ENCODE peak calls at places on chromosomes 16 and 17, in eight cellular contexts. S, O, X, M, C, F, H and R are unnamed samples.

GRCh38 chr16:49332589-49333267 is 40.9 kb upstream of the C16orf78 start:
- DNase-seq in M (no peak), S (no peak), O (no peak), H (no peak), C (no peak), X (no peak), F (no peak), R (no peak)

GRCh38 chr17:31561469-31562412 is 170.3 kb downstream of the RAB11FIP4 start:
- DNase-seq in C (peak; percentile 70), X (no peak), M (no peak), S (no peak), F (no peak), H (no peak), O (peak; percentile 49), R (no peak)

GRCh38 chr16:82917886-82918595 is 291.3 kb downstream of the CDH13 start:
- DNase-seq in O (no peak), C (no peak), X (no peak), M (no peak), F (no peak), H (no peak), S (no peak), R (no peak)

GRCh38 chr16:12456355-12456754 is 347.3 kb downstream of the CPPED1 start:
- DNase-seq in X (no peak), H (no peak), O (no peak), F (no peak), S (no peak), C (no peak), M (no peak), R (no peak)

GRCh38 chr16:56609463-56609921 is 1.1 kb downstream of the MT2A start:
- DNase-seq in H (peak; percentile 83), F (no peak), O (peak; percentile 92), M (peak; percentile 41), S (no peak), C (peak; percentile 86), X (peak; percentile 78), R (peak; percentile 60)

GRCh38 chr17:83098241-83099085 is 19.1 kb downstream of the METRNL start:
- DNase-seq in O (no peak), M (no peak), C (no peak), X (no peak), H (no peak), F (no peak), S (no peak), R (no peak)

GRCh38 chr16:53052519-53053501 is at the start of gene CHD9NB:
- DNase-seq in F (peak; percentile 92), X (no peak), H (no peak), M (peak; percentile 73), O (peak; percentile 86), S (no peak), C (peak; percentile 74), R (peak; percentile 82)

GRCh38 chr16:66004706-66005105 is 361.8 kb upstream of the CDH5 start:
- DNase-seq in C (no peak), H (no peak), M (no peak), S (no peak), F (no peak), X (no peak), O (peak; percentile 27), R (no peak)

GRCh38 chr16:7505495-7505894 is 172.8 kb downstream of the RBFOX1 start:
- DNase-seq in M (no peak), O (no peak), H (no peak), C (no peak), F (no peak), X (no peak), S (no peak), R (no peak)

GRCh38 chr16:88195021-88195581 is 187.7 kb upstream of the ZNF469 start:
- DNase-seq in F (no peak), X (no peak), C (no peak), S (no peak), O (peak; percentile 52), M (no peak), H (no peak), R (no peak)

GRCh38 chr16:27097671-27098275 is 31.0 kb downstream of the C16orf82 start:
- DNase-seq in O (no peak), S (peak; percentile 74), H (peak; percentile 60), F (no peak), M (no peak), X (no peak), C (no peak), R (peak; percentile 44)

GRCh38 chr17:37121616-37122015 is 172.9 kb downstream of the AATF start:
- DNase-seq in S (no peak), O (no peak), M (no peak), F (no peak), H (no peak), X (no peak), C (no peak), R (no peak)

GRCh38 chr16:51818342-51818944 is 667.4 kb upstream of the SALL1 start:
- DNase-seq in O (peak; percentile 73), X (no peak), F (no peak), S (no peak), M (no peak), C (no peak), H (no peak), R (no peak)

GRCh38 chr17:27315322-27315721 is 21.4 kb downstream of the WSB1 start:
- DNase-seq in M (no peak), O (peak; percentile 94), X (no peak), C (peak; percentile 94), F (peak; percentile 91), H (peak; percentile 87), S (peak; percentile 80), R (peak; percentile 64)

GRCh38 chr17:27315796-27316465 is 22.0 kb downstream of the WSB1 start:
- DNase-seq in X (no peak), M (no peak), C (no peak), F (no peak), H (no peak), S (no peak), O (no peak), R (no peak)

GRCh38 chr17:27306276-27306820 is 12.4 kb downstream of the WSB1 start:
- DNase-seq in O (no peak), X (no peak), M (no peak), C (no peak), F (no peak), S (no peak), H (no peak), R (no peak)

GRCh38 chr17:27310548-27311110 is 16.7 kb downstream of the WSB1 start:
- DNase-seq in F (no peak), C (no peak), H (no peak), X (no peak), O (no peak), M (no peak), S (no peak), R (no peak)
- H3K36me3 ChIP-seq in F (peaks cover 6% of the 10 kb centered on the region), C (peaks cover 78% of the 10 kb centered on the region), H (peaks cover 37% of the 10 kb centered on the region), X (peaks cover 67% of the 10 kb centered on the region), O (peaks cover 44% of the 10 kb centered on the region), M (peaks cover 57% of the 10 kb centered on the region), S (no peaks in the 10 kb centered on the region), R (peaks cover 21% of the 10 kb centered on the region)

GRCh38 chr16:47858333-47859067 is 297.3 kb downstream of the ABCC12 start:
- DNase-seq in M (no peak), X (no peak), O (no peak), H (no peak), S (no peak), C (no peak), F (no peak), R (no peak)
- H3K36me3 ChIP-seq in M (no peaks in the 10 kb centered on the region), X (no peaks in the 10 kb centered on the region), O (no peaks in the 10 kb centered on the region), H (no peaks in the 10 kb centered on the region), S (no peaks in the 10 kb centered on the region), C (no peaks in the 10 kb centered on the region), F (no peaks in the 10 kb centered on the region), R (no peaks in the 10 kb centered on the region)

DNA sequence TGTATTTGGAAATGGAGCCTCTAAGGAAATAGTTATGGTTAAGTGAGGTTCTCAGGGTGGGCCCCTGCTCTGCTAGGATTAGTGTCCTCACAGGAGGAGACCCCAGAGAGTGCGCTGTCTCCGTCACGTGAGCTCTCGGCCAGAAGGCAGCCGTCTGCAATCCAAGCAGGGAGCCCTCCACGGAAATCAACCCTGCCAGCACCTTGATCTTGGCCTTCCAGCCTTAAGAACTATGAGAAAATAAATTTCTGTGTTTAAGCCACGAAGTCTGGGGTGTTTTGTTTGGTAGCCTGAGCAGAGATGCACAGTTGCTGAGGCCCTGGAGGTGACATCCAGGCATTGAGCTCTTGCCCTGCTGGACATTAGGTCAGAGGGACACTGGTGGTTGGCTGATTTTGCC is 32.4 kb upstream of the GSE1 start:
- DNase-seq in X (no peak), F (no peak), M (no peak), C (no peak), O (no peak), H (no peak), S (no peak), R (no peak)
- H3K36me3 ChIP-seq in X (no peaks in the 10 kb centered on the region), F (no peaks in the 10 kb centered on the region), M (no peaks in the 10 kb centered on the region), C (no peaks in the 10 kb centered on the region), O (no peaks in the 10 kb centered on the region), H (no peaks in the 10 kb centered on the region), S (no peaks in the 10 kb centered on the region), R (no peaks in the 10 kb centered on the region)

GRCh38 chr16:15778204-15778743 is 78.6 kb downstream of the MYH11 start:
- DNase-seq in M (no peak), X (no peak), S (no peak), O (no peak), F (no peak), H (no peak), C (no peak), R (no peak)
- H3K36me3 ChIP-seq in M (no peaks in the 10 kb centered on the region), X (no peaks in the 10 kb centered on the region), S (no peaks in the 10 kb centered on the region), O (no peaks in the 10 kb centered on the region), F (no peaks in the 10 kb centered on the region), H (no peaks in the 10 kb centered on the region), C (peaks cover 78% of the 10 kb centered on the region), R (no peaks in the 10 kb centered on the region)